ENCODE peak calls at places on chromosomes 4 and X, in seven cellular contexts. Q, Z, N, F, O, A and U are unnamed samples.
A peak's percentile ranks its signal among the peaks of the same experiment; 100 is the strongest.

GRCh38 chr4:186695392-186695791 is 28.3 kb downstream of the FAT1 start:
- DNase-seq in Q (no peak), Z (no peak), N (no peak), F (no peak), O (no peak), A (no peak), U (no peak)

GRCh38 chr4:6749340-6750171 is 33.0 kb upstream of the KIAA0232 start:
- DNase-seq in Q (no peak), Z (peak; percentile 93), N (no peak), F (no peak), O (no peak), A (no peak), U (peak; percentile 73)

GRCh38 chr4:87589531-87589930 is 18.8 kb upstream of the DSPP start:
- DNase-seq in Q (no peak), Z (no peak), N (no peak), F (no peak), O (no peak), A (no peak), U (no peak)

GRCh38 chr4:157961591-157961990 is 211.2 kb downstream of the GASK1B start:
- DNase-seq in Q (no peak), Z (no peak), N (no peak), F (no peak), O (no peak), A (no peak), U (no peak)

GRCh38 chr4:149987330-149987751 is 90.9 kb upstream of the DCLK2 start:
- DNase-seq in Q (no peak), Z (no peak), N (no peak), F (no peak), O (no peak), A (no peak), U (no peak)

GRCh38 chr4:95264843-95265242 is 283.9 kb downstream of the UNC5C start:
- DNase-seq in Q (no peak), Z (no peak), N (no peak), F (no peak), O (no peak), A (no peak), U (no peak)

GRCh38 chr4:147683172-147683571 is 791 bp downstream of the PRMT9 start:
- DNase-seq in Q (no peak), Z (peak; percentile 8), N (no peak), F (no peak), O (no peak), A (peak; percentile 11), U (peak; percentile 34)

GRCh38 chrX:12962041-12962504 is 12.8 kb upstream of the TMSB4X start:
- DNase-seq in Q (no peak), Z (no peak), N (no peak), F (no peak), O (no peak), A (no peak), U (no peak)

GRCh38 chr4:116796022-116796421 is 289.4 kb downstream of the TRAM1L1 start:
- DNase-seq in Q (no peak), Z (peak; percentile 3), N (no peak), F (no peak), O (no peak), A (no peak), U (no peak)

GRCh38 chr4:46793036-46793435 is 116.0 kb downstream of the COX7B2 start:
- DNase-seq in Q (no peak), Z (no peak), N (no peak), F (no peak), O (no peak), A (no peak), U (peak; percentile 58)

GRCh38 chr4:112633477-112634235 is 3.1 kb downstream of the ZGRF1 start:
- DNase-seq in Q (no peak), Z (peak; percentile 47), N (no peak), F (no peak), O (no peak), A (peak; percentile 84), U (peak; percentile 12)

GRCh38 chr4:22315643-22316042 is 200.2 kb downstream of the ADGRA3 start:
- DNase-seq in Q (no peak), Z (no peak), N (no peak), F (no peak), O (no peak), A (no peak), U (no peak)